ENCODE peak calls at places on chromosomes 13 and 19, in five cellular contexts. G is sciatic nerve; S is osteoblast; M is activated T-cell treated with anti-CD3 and anti-CD28 coated beads, Interleukin-2, amount 50 U/mL, for 72 hours; P is stimulated activated CD8-positive, alpha-beta memory T cell treated with anti-CD3 and anti-CD28 coated beads, Interleukin-4, amount 100 ng/mL, for 1 hour. R is an unnamed sample.

GRCh38 chr19:9861503-9861902 is 26.4 kb downstream of the PIN1 start:
- DNase-seq in G (no peak), S (no peak), M (no peak), P (no peak), R (no peak)

GRCh38 chr19:8592231-8593009 is 15.2 kb upstream of the MYO1F start:
- DNase-seq in G (peak; percentile 100), S (peak; percentile 94), M (peak; percentile 98), P (peak; percentile 86), R (peak; percentile 85)

GRCh38 chr19:55669418-55670279 is 5.4 kb upstream of the EPN1 start:
- DNase-seq in G (no peak), S (no peak), M (no peak), P (no peak), R (no peak)

GRCh38 chr13:50990540-50991506 is 81.2 kb downstream of the RNASEH2B start:
- DNase-seq in G (peak; percentile 78), S (no peak), M (no peak), P (no peak), R (no peak)

GRCh38 chr13:85728831-85729230 is 70.4 kb downstream of the SLITRK6 start:
- DNase-seq in G (no peak), S (no peak), M (no peak), P (no peak), R (no peak)

GRCh38 chr13:107846642-107847041 is 368.7 kb downstream of the LIG4 start:
- DNase-seq in G (no peak), S (no peak), M (no peak), P (no peak), R (no peak)

GRCh38 chr13:26628706-26629105 is 71.2 kb downstream of the WASF3 start:
- DNase-seq in G (no peak), S (no peak), M (no peak), P (no peak), R (no peak)

GRCh38 chr19:54160182-54160811 is 776 bp upstream of the LENG1 start:
- DNase-seq in G (no peak), S (no peak), M (no peak), P (no peak), R (no peak)

GRCh38 chr13:48012668-48013067 is 11.6 kb upstream of the SUCLA2 start:
- DNase-seq in G (no peak), S (no peak), M (no peak), P (no peak), R (no peak)

GRCh38 chr13:73404581-73404980 is 345.8 kb downstream of the KLF5 start:
- DNase-seq in G (no peak), S (no peak), M (no peak), P (no peak), R (no peak)

GRCh38 chr13:112887151-112887550 is 81.9 kb upstream of the MCF2L start:
- DNase-seq in G (no peak), S (no peak), M (no peak), P (no peak), R (no peak)

GRCh38 chr13:94251801-94252200 is 227.7 kb downstream of the DCT start:
- DNase-seq in G (no peak), S (no peak), M (no peak), P (no peak), R (no peak)

GRCh38 chr19:40157059-40157458 is 34.2 kb upstream of the MAP3K10 start:
- DNase-seq in G (no peak), S (no peak), M (no peak), P (no peak), R (no peak)

GRCh38 chr13:97535619-97536018 is 101.7 kb downstream of the RAP2A start:
- DNase-seq in G (no peak), S (no peak), M (no peak), P (no peak), R (no peak)

GRCh38 chr13:90444232-90444631 is 903.3 kb upstream of the MIR17HG start:
- DNase-seq in G (no peak), S (no peak), M (no peak), P (no peak), R (no peak)

GRCh38 chr19:13492128-13492527 is 14.2 kb downstream of the CACNA1A start:
- DNase-seq in G (no peak), S (peak; percentile 91), M (no peak), P (no peak), R (no peak)

GRCh38 chr13:112756967-112757758 is 67.3 kb downstream of the ATP11A start:
- DNase-seq in G (no peak), S (no peak), M (no peak), P (no peak), R (no peak)

GRCh38 chr19:29260477-29261317 is 47.7 kb upstream of the UQCRFS1 start:
- DNase-seq in G (no peak), S (peak; percentile 31), M (peak; percentile 47), P (no peak), R (no peak)